ENCODE peak calls at places on chromosomes 16 and 17, in ten cellular contexts. H, N, E, Z, U, B, V, L, R and Q are unnamed samples. For H3K4me1, the result is how much of the 10 kb centered on the place peaks cover.

GRCh38 chr16:86879268-86879667 is 300.9 kb downstream of the FOXL1 start:
- DNase-seq in U (no peak), R (no peak), Z (no peak), V (no peak), B (no peak), H (no peak), L (no peak), N (no peak), E (no peak), Q (no peak)

GRCh38 chr17:27630607-27631408 is at the start of gene LGALS9:
- DNase-seq in R (peak), H (peak), U (peak), B (no peak), Z (no peak), N (peak), L (no peak), V (no peak), E (peak), Q (peak)

GRCh38 chr17:27303734-27304133 is 9.8 kb downstream of the WSB1 start:
- DNase-seq in V (no peak), N (no peak), Z (no peak), L (no peak), U (no peak), E (no peak), H (no peak), R (no peak), B (no peak), Q (no peak)

GRCh38 chr17:69404398-69404797 is 10.1 kb upstream of the MAP2K6 start:
- DNase-seq in H (no peak), V (no peak), N (no peak), U (no peak), E (no peak), L (no peak), B (no peak), Z (no peak), R (no peak), Q (no peak)

GRCh38 chr17:76523084-76524037 is 14.1 kb downstream of the CYGB start:
- DNase-seq in U (peak), Z (no peak), B (peak), R (peak), V (no peak), H (peak), N (peak), L (peak), E (peak), Q (peak)

GRCh38 chr16:70698901-70699300 is 13.0 kb upstream of the MTSS2 start:
- DNase-seq in U (no peak), R (no peak), V (no peak), Z (no peak), E (no peak), L (no peak), N (no peak), B (no peak), H (no peak), Q (no peak)

GRCh38 chr17:75571197-75571884 is 16.3 kb upstream of the MYO15B start:
- DNase-seq in B (no peak), U (no peak), H (no peak), R (no peak), N (peak), Z (no peak), L (no peak), V (no peak), E (peak), Q (no peak)

GRCh38 chr16:83137326-83137770 is 510.6 kb downstream of the CDH13 start:
- DNase-seq in V (no peak), Z (peak), R (no peak), U (no peak), H (peak), N (no peak), L (no peak), E (no peak), B (no peak), Q (no peak)

GRCh38 chr17:7084058-7084457 is 4.0 kb upstream of the CLEC10A start:
- DNase-seq in N (no peak), E (no peak), L (no peak), U (no peak), R (no peak), B (no peak), Z (no peak), V (peak), H (no peak), Q (no peak)

GRCh38 chr17:78966123-78966813 is 13.5 kb downstream of the LGALS3BP start:
- DNase-seq in E (no peak), R (no peak), B (peak), V (no peak), H (peak), Z (no peak), L (no peak), N (no peak), U (no peak), Q (peak)

GRCh38 chr17:19016297-19016696 is 11.7 kb upstream of the FAM83G start:
- DNase-seq in E (no peak), N (no peak), H (no peak), L (no peak), U (no peak), R (no peak), B (no peak), V (no peak), Z (no peak), Q (peak)

GRCh38 chr17:40348562-40349476 is 15.7 kb downstream of the GJD3 start:
- DNase-seq in U (no peak), L (no peak), N (peak), H (peak), V (peak), R (peak), B (no peak), Z (peak), E (peak), Q (peak)

GRCh38 chr16:85422374-85423185 is 190.5 kb upstream of the GSE1 start:
- DNase-seq in R (peak), E (no peak), Z (peak), B (no peak), H (peak), U (peak), V (no peak), L (no peak), N (peak), Q (no peak)

GRCh38 chr16:77790964-77791363 is 2.6 kb downstream of the VAT1L start:
- DNase-seq in Z (no peak), B (no peak), N (peak), H (no peak), E (no peak), R (no peak), U (no peak), V (no peak), L (no peak), Q (no peak)
- H3K4me1 ChIP-seq in Z (under half), B (under half), N (under half), H (under half), E (under half), R (under half), U (under half), V (under half), L (under half), Q (under half)

DNA sequence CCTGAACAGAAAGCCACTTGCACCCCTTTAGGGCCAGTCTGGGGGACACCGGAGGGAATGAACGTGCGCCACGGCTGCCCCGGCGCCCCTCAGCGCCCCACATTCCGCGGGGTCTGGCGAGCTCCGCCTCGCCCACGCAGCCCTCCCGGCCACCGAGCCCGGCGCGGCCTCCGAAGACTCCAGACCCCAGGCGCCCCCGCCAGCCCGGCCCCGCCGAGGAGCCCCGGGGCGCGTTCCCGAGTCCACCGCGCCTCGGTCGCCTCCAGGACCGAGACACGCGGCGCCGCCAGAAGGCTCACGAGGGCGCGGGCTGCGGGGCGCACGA is 395 bp downstream of the CLCN7 start:
- DNase-seq in N (no peak), L (no peak), E (no peak), H (no peak), Z (no peak), V (no peak), U (no peak), R (no peak), B (no peak), Q (no peak)
- H3K27ac ChIP-seq in N (peak), L (peak), E (peak), H (peak), Z (no peak), V (peak), U (peak), R (peak), B (no peak), Q (peak)

GRCh38 chr17:64005734-64006167 is 7.6 kb downstream of the PRR29 start:
- DNase-seq in H (peak), N (peak), V (no peak), Z (no peak), L (no peak), B (peak), E (no peak), U (no peak), R (peak), Q (no peak)
- H3K4me1 ChIP-seq in H (under half), N (under half), V (under half), Z (under half), L (under half), B (under half), E (half or more), U (under half), R (under half), Q (under half)

GRCh38 chr16:89380681-89381080 is 109.7 kb downstream of the ANKRD11 start:
- DNase-seq in U (no peak), H (no peak), E (no peak), N (no peak), R (no peak), V (no peak), L (no peak), B (no peak), Z (no peak), Q (no peak)

GRCh38 chr16:89384282-89384681 is 106.1 kb downstream of the ANKRD11 start:
- DNase-seq in V (no peak), B (no peak), R (no peak), E (no peak), Z (no peak), H (no peak), L (no peak), N (no peak), U (no peak), Q (no peak)

GRCh38 chr16:89378947-89379771 is 111.2 kb downstream of the ANKRD11 start:
- DNase-seq in U (no peak), Z (peak), H (no peak), E (no peak), B (no peak), R (no peak), N (no peak), V (no peak), L (no peak), Q (peak)

GRCh38 chr16:89383095-89384003 is 107.0 kb downstream of the ANKRD11 start:
- DNase-seq in Z (peak), U (peak), H (peak), E (peak), R (peak), V (no peak), B (peak), L (no peak), N (peak), Q (peak)

GRCh38 chr16:89381788-89382187 is 108.6 kb downstream of the ANKRD11 start:
- DNase-seq in V (no peak), U (peak), L (no peak), E (no peak), B (no peak), H (no peak), R (no peak), N (no peak), Z (no peak), Q (no peak)
- H3K27ac ChIP-seq in V (no peak), U (no peak), L (no peak), E (no peak), B (no peak), H (no peak), R (no peak), N (no peak), Z (no peak), Q (peak)

GRCh38 chr17:45406107-45406506 is 26.6 kb downstream of the ARHGAP27 start:
- DNase-seq in B (no peak), N (peak), H (no peak), U (no peak), R (no peak), E (no peak), V (no peak), Z (no peak), L (no peak), Q (no peak)

GRCh38 chr17:45410144-45411091 is 22.3 kb downstream of the ARHGAP27 start:
- DNase-seq in H (peak), L (peak), Z (no peak), R (no peak), E (peak), V (no peak), N (peak), B (no peak), U (peak), Q (peak)

GRCh38 chr17:45408611-45409421 is 23.9 kb downstream of the ARHGAP27 start:
- DNase-seq in Z (no peak), E (no peak), U (peak), R (no peak), H (peak), L (no peak), N (peak), V (no peak), B (no peak), Q (no peak)

GRCh38 chr17:45411348-45412105 is 21.1 kb downstream of the ARHGAP27 start:
- DNase-seq in B (no peak), U (peak), Z (no peak), E (no peak), L (no peak), H (peak), R (no peak), N (peak), V (no peak), Q (no peak)

GRCh38 chr17:45409659-45410076 is 23.0 kb downstream of the ARHGAP27 start:
- DNase-seq in B (no peak), V (no peak), H (no peak), U (peak), L (no peak), R (no peak), N (peak), E (no peak), Z (no peak), Q (peak)
- H3K4me1 ChIP-seq in B (under half), V (under half), H (under half), U (half or more), L (under half), R (under half), N (under half), E (half or more), Z (under half), Q (under half)

GRCh38 chr17:55266051-55266957 is 1.5 kb downstream of the HLF start:
- DNase-seq in N (peak), H (no peak), U (no peak), L (peak), V (no peak), R (peak), Z (no peak), E (no peak), B (peak), Q (peak)
- H3K27ac ChIP-seq in N (no peak), H (no peak), U (peak), L (no peak), V (peak), R (peak), Z (peak), E (peak), B (no peak), Q (peak)

GRCh38 chr16:29813644-29814562 is 1.9 kb downstream of the PRRT2 start:
- DNase-seq in V (no peak), L (no peak), R (no peak), U (no peak), B (no peak), Z (no peak), E (peak), H (no peak), N (no peak), Q (no peak)

GRCh38 chr16:29815793-29816693 is at the start of gene PAGR1:
- DNase-seq in B (peak), H (peak), R (peak), Z (peak), V (peak), E (peak), N (peak), U (peak), L (peak), Q (peak)

GRCh38 chr16:29815032-29815721 is 775 bp upstream of the PAGR1 start:
- DNase-seq in N (peak), R (peak), H (peak), L (no peak), U (peak), Z (no peak), B (no peak), V (peak), E (peak), Q (peak)

GRCh38 chr16:29812754-29813643 is 1.0 kb downstream of the PRRT2 start:
- DNase-seq in R (no peak), H (no peak), V (no peak), Z (no peak), N (no peak), L (no peak), E (no peak), B (no peak), U (no peak), Q (no peak)

GRCh38 chr16:29814592-29814991 is 1.4 kb upstream of the PAGR1 start:
- DNase-seq in V (no peak), N (no peak), B (no peak), Z (no peak), R (no peak), U (no peak), E (no peak), H (no peak), L (no peak), Q (no peak)
- H3K4me1 ChIP-seq in V (under half), N (under half), B (under half), Z (under half), R (half or more), U (half or more), E (half or more), H (under half), L (half or more), Q (under half)

GRCh38 chr16:74867281-74867849 is 92.7 kb upstream of the FA2H start:
- DNase-seq in L (no peak), B (peak), R (peak), N (no peak), H (no peak), V (no peak), Z (no peak), U (no peak), E (no peak), Q (no peak)
- H3K27ac ChIP-seq in L (no peak), B (no peak), R (no peak), N (no peak), H (no peak), V (no peak), Z (no peak), U (no peak), E (peak), Q (no peak)